ENCODE peak calls at places on chromosome 14, in four cellular contexts. G is GM12878, Z is K562, D is HepG2. B is an unnamed sample.

GRCh38 chr14:91413547-91414474 is 3.8 kb downstream of the CCDC88C start:
- DNase-seq in G (no peak), Z (no peak), D (no peak), B (no peak)

GRCh38 chr14:77104393-77104792 is 6.3 kb downstream of the CIPC start:
- DNase-seq in G (no peak), Z (no peak), D (no peak), B (no peak)

GRCh38 chr14:76261371-76261811 is 109.7 kb downstream of the GPATCH2L start:
- DNase-seq in G (no peak), Z (no peak), D (no peak), B (no peak)

GRCh38 chr14:93893550-93894329 is 33.4 kb upstream of the FAM181A start:
- DNase-seq in G (no peak), Z (no peak), D (no peak), B (no peak)

GRCh38 chr14:69464829-69465228 is 19.7 kb upstream of the PLEKHD1 start:
- DNase-seq in G (no peak), Z (no peak), D (no peak), B (no peak)

GRCh38 chr14:68691031-68691864 is 101.6 kb downstream of the ZFP36L1 start:
- DNase-seq in G (no peak), Z (no peak), D (no peak), B (no peak)

GRCh38 chr14:94110552-94111181 is at the start of gene IFI27:
- DNase-seq in G (no peak), Z (peak), D (no peak), B (no peak)

GRCh38 chr14:74275265-74275841 is 27.4 kb downstream of the ABCD4 start:
- DNase-seq in G (no peak), Z (peak), D (no peak), B (no peak)

GRCh38 chr14:57533214-57533613 is 39.6 kb upstream of the CCDC198 start:
- DNase-seq in G (peak), Z (no peak), D (peak), B (no peak)

GRCh38 chr14:105503296-105503640 is 12.2 kb downstream of the TEDC1 start:
- DNase-seq in G (no peak), Z (no peak), D (no peak), B (no peak)

GRCh38 chr14:60981626-60982455 is 796 bp downstream of the SLC38A6 start:
- DNase-seq in G (peak), Z (peak), D (peak), B (peak)

GRCh38 chr14:99809376-99809775 is 16.2 kb downstream of the EML1 start:
- DNase-seq in G (no peak), Z (no peak), D (no peak), B (no peak)

GRCh38 chr14:69684461-69685183 is 73.2 kb downstream of the SUSD6 start:
- DNase-seq in G (no peak), Z (no peak), D (no peak), B (no peak)

GRCh38 chr14:100827751-100828447 is 2.0 kb downstream of the MEG3 start:
- DNase-seq in G (no peak), Z (peak), D (no peak), B (no peak)

GRCh38 chr14:29865299-29865698 is 62.3 kb downstream of the PRKD1 start:
- DNase-seq in G (no peak), Z (no peak), D (no peak), B (no peak)

GRCh38 chr14:61233436-61233956 is 47.6 kb downstream of the TMEM30B start:
- DNase-seq in G (no peak), Z (no peak), D (no peak), B (no peak)

GRCh38 chr14:102893452-102893851 is 29.0 kb upstream of the AMN start:
- DNase-seq in G (peak), Z (no peak), D (no peak), B (no peak)

GRCh38 chr14:39177168-39177545 is 2.1 kb downstream of the PNN start:
- DNase-seq in G (no peak), Z (no peak), D (no peak), B (no peak)

GRCh38 chr14:98926151-98926550 is 345.8 kb downstream of the BCL11B start:
- DNase-seq in G (no peak), Z (no peak), D (no peak), B (no peak)

GRCh38 chr14:37585101-37585479 is 10.0 kb downstream of the FOXA1 start:
- DNase-seq in G (no peak), Z (no peak), D (no peak), B (no peak)

GRCh38 chr14:90561031-90561430 is 164.2 kb downstream of the CALM1 start:
- DNase-seq in G (no peak), Z (no peak), D (no peak), B (no peak)

GRCh38 chr14:93772263-93772662 is 16.0 kb downstream of the PRIMA1 start:
- DNase-seq in G (no peak), Z (no peak), D (no peak), B (no peak)

GRCh38 chr14:75200451-75200850 is 24.0 kb upstream of the TMED10 start:
- DNase-seq in G (no peak), Z (no peak), D (no peak), B (no peak)

GRCh38 chr14:73833024-73833423 is 18.6 kb upstream of the PTGR2 start:
- DNase-seq in G (no peak), Z (no peak), D (no peak), B (no peak)

GRCh38 chr14:86938356-86938755 is 1054.6 kb downstream of the GALC start:
- DNase-seq in G (no peak), Z (no peak), D (no peak), B (no peak)

GRCh38 chr14:96565811-96566210 is 63.6 kb downstream of the PAPOLA start:
- DNase-seq in G (no peak), Z (no peak), D (no peak), B (no peak)

GRCh38 chr14:76067536-76067935 is 82.0 kb downstream of the IFT43 start:
- DNase-seq in G (no peak), Z (no peak), D (no peak), B (no peak)

GRCh38 chr14:97290977-97291376 is 493.8 kb downstream of the VRK1 start:
- DNase-seq in G (no peak), Z (no peak), D (no peak), B (no peak)

GRCh38 chr14:34075826-34076225 is 125.0 kb upstream of the EGLN3 start:
- DNase-seq in G (no peak), Z (no peak), D (no peak), B (no peak)

GRCh38 chr14:24411468-24412454 is 13.0 kb downstream of the NYNRIN start:
- DNase-seq in G (no peak), Z (peak), D (peak), B (peak)

GRCh38 chr14:89757313-89757939 is 197.1 kb downstream of the EFCAB11 start:
- DNase-seq in G (no peak), Z (no peak), D (no peak), B (no peak)

GRCh38 chr14:61472025-61472672 is 150.8 kb downstream of the PRKCH start:
- DNase-seq in G (no peak), Z (no peak), D (peak), B (no peak)

GRCh38 chr14:51828017-51828797 is 32.2 kb upstream of the GNG2 start:
- DNase-seq in G (peak), Z (no peak), D (no peak), B (no peak)

GRCh38 chr14:102183922-102184677 is 44.4 kb downstream of the WDR20 start:
- DNase-seq in G (no peak), Z (no peak), D (no peak), B (no peak)

GRCh38 chr14:74978416-74978947 is 23.1 kb upstream of the PGF start:
- DNase-seq in G (no peak), Z (no peak), D (no peak), B (peak)

GRCh38 chr14:70999117-70999516 is 91.9 kb downstream of the PCNX1 start:
- DNase-seq in G (no peak), Z (no peak), D (no peak), B (no peak)

GRCh38 chr14:70993931-70994330 is 86.7 kb downstream of the PCNX1 start:
- DNase-seq in G (no peak), Z (no peak), D (no peak), B (no peak)

GRCh38 chr14:70995671-70996070 is 88.4 kb downstream of the PCNX1 start:
- DNase-seq in G (no peak), Z (peak), D (peak), B (no peak)
- TF ChIP-seq FOXM1 in G (no peak), Z (no peak), D (no peak), B (no peak)

GRCh38 chr14:22386924-22387775 is 201.9 kb downstream of the DAD1 start:
- DNase-seq in G (peak), Z (peak), D (peak), B (peak)
- TF ChIP-seq FOXK2 in G (no peak), Z (no peak), D (no peak), B (no peak)

DNA sequence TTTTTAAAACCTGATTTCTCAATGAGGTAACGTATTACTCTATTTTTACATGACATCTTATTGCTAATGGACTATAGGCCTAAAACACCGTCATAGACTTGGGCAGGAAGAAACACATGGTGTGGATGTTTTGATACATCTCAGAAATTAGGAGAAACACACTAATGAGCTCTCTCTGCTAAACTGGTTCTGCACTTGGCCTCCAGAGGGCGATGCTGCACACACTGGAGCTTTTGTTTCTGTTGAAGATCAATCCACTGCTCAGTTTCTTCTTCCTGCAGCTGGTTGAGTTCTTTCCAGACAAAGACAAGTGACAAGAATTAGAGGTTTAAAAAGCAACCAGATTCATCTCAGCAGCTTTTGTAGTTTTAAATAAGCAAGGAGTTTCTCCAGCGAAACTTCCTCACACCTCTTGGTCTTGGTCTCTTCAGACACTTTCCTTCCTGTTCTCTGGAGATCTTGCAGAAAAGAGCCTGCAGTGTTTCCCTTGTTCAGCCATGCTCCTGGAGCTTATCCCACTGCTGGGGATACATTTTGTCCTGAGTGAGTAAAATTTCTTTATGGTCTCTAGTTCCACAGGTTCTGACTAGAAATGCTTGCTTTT is 178.5 kb upstream of the OR4E1 start:
- DNase-seq in G (no peak), Z (peak), D (peak), B (peak)
- TF ChIP-seq FOXM1 in G (no peak), Z (no peak), D (no peak), B (no peak)

GRCh38 chr14:28774764-28775738 is 8.5 kb downstream of the FOXG1 start:
- DNase-seq in G (no peak), Z (no peak), D (no peak), B (no peak)

GRCh38 chr14:28772613-28773012 is 6.0 kb downstream of the FOXG1 start:
- DNase-seq in G (no peak), Z (no peak), D (no peak), B (no peak)

GRCh38 chr14:28773176-28773575 is 6.6 kb downstream of the FOXG1 start:
- DNase-seq in G (no peak), Z (no peak), D (no peak), B (no peak)

GRCh38 chr14:28776482-28777266 is 10.1 kb downstream of the FOXG1 start:
- DNase-seq in G (no peak), Z (no peak), D (no peak), B (no peak)

GRCh38 chr14:28773917-28774691 is 7.5 kb downstream of the FOXG1 start:
- DNase-seq in G (no peak), Z (peak), D (no peak), B (peak)
- TF ChIP-seq FOXK2 in G (no peak), Z (no peak), D (no peak), B (no peak)

GRCh38 chr14:59359451-59360124 is 105.6 kb downstream of the GPR135 start:
- DNase-seq in G (peak), Z (no peak), D (no peak), B (no peak)
- TF ChIP-seq FOXM1 in G (no peak), Z (no peak), D (no peak), B (no peak)

DNA sequence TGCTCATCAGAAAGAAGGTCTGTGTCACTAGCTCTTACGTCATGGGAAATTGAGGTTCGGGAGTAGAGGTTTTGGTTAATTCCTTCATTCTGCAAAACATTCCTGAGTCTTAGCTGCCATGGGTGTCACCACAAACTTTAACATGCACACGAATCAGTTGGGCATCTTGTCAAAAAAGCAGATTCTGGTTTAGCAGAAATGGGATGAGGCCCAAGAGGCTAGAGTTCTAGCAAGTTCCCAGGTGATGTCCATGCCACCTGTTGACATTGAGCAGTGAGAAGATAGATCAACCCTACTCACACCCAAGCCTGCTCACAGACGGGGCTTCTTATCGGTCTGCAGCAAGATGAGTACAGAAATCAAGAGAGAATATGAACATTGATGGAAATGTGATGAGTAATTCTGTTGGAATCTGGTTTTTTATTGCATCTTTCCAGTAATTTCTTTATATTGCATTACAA is 11.7 kb upstream of the RIN3 start:
- DNase-seq in G (no peak), Z (no peak), D (no peak), B (no peak)
- TF ChIP-seq FOXK2 in G (no peak), Z (no peak), D (no peak), B (no peak)

DNA sequence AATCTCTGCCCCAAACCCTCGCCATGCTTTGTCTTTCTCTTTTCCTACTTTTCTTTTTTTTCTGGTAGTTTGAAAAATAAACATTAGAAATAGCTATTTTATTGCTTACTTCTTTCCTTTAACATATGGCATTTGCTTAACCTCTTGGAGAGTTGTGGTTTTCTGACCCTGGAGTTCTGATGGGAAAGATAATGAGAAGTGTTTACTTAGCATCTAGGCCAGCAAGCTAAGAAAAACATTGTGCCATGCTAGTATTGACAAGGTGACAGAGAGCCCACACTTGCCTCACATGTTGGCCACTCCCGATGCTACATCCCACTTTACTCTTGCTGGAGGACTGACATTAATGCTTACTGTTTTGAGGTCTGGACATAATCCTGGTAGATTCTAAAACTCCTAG is 886.2 kb downstream of the DIO2 start:
- DNase-seq in G (no peak), Z (no peak), D (no peak), B (no peak)
- TF ChIP-seq FOXM1 in G (no peak), Z (no peak), D (no peak), B (no peak)